ENCODE peak calls at places on chromosome 7, in six cellular contexts. N is tibial nerve, D is heart left ventricle, E is hepatocyte, O is coronary artery, H is endothelial cell of umbilical vein. A is an unnamed sample.

GRCh38 chr7:134632937-134633540 is 13.6 kb upstream of the BPGM start:
- DNase-seq in O (no peak), D (no peak), N (no peak), H (peak), E (peak), A (peak)

GRCh38 chr7:30723776-30724175 is 28.2 kb upstream of the INMT start:
- DNase-seq in H (no peak), E (no peak), N (no peak), D (no peak), O (no peak), A (no peak)

GRCh38 chr7:148763622-148764021 is 64.9 kb downstream of the CUL1 start:
- DNase-seq in N (no peak), O (no peak), D (no peak), H (no peak), E (no peak), A (no peak)

GRCh38 chr7:132368246-132368900 is 207.9 kb downstream of the PLXNA4 start:
- DNase-seq in E (no peak), N (no peak), O (no peak), D (no peak), H (no peak), A (no peak)

GRCh38 chr7:44114586-44115310 is 8.6 kb downstream of the POLD2 start:
- DNase-seq in N (no peak), E (no peak), H (no peak), D (peak), O (no peak), A (no peak)

GRCh38 chr7:95169678-95170077 is 154.7 kb downstream of the PON1 start:
- DNase-seq in E (no peak), D (no peak), N (no peak), O (no peak), H (peak), A (no peak)

GRCh38 chr7:45451636-45452035 is 122.5 kb upstream of the ADCY1 start:
- DNase-seq in H (no peak), D (no peak), N (no peak), E (no peak), O (no peak), A (no peak)

GRCh38 chr7:4650471-4651047 is 31.5 kb upstream of the FOXK1 start:
- DNase-seq in N (no peak), E (peak), H (no peak), D (peak), O (no peak), A (peak)

GRCh38 chr7:68470836-68471235 is 1127.4 kb upstream of the AUTS2 start:
- DNase-seq in O (no peak), H (no peak), N (no peak), D (no peak), E (no peak), A (no peak)

GRCh38 chr7:77458786-77459185 is 42.6 kb upstream of the GSAP start:
- DNase-seq in H (no peak), O (no peak), E (no peak), N (no peak), D (no peak), A (no peak)

GRCh38 chr7:33761440-33762080 is 143.8 kb upstream of the BMPER start:
- DNase-seq in E (no peak), D (no peak), H (no peak), O (no peak), N (no peak), A (no peak)

GRCh38 chr7:44401692-44402091 is 76.3 kb upstream of the CAMK2B start:
- DNase-seq in N (no peak), O (peak), D (no peak), H (no peak), E (no peak), A (no peak)

GRCh38 chr7:118938845-118939244 is 714.3 kb downstream of the ANKRD7 start:
- DNase-seq in N (no peak), D (no peak), O (no peak), H (no peak), E (no peak), A (no peak)

GRCh38 chr7:76346778-76347177 is 12.0 kb downstream of the YWHAG start:
- DNase-seq in O (no peak), N (no peak), D (no peak), H (peak), E (no peak), A (no peak)

GRCh38 chr7:49773939-49774458 is 561 bp downstream of the VWC2 start:
- DNase-seq in N (no peak), O (no peak), H (no peak), D (peak), E (peak), A (peak)

GRCh38 chr7:11607676-11608075 is 224.3 kb downstream of the THSD7A start:
- DNase-seq in H (peak), D (peak), O (no peak), E (no peak), N (no peak), A (no peak)

GRCh38 chr7:79332091-79332490 is 121.4 kb downstream of the MAGI2 start:
- DNase-seq in D (no peak), H (no peak), O (no peak), N (no peak), E (no peak), A (no peak)

GRCh38 chr7:111075498-111075897 is 15.4 kb upstream of the LRRN3 start:
- DNase-seq in H (no peak), D (no peak), E (no peak), O (no peak), N (no peak), A (no peak)

GRCh38 chr7:55574062-55574717 is 1.9 kb upstream of the VOPP1 start:
- DNase-seq in O (no peak), D (no peak), H (peak), N (no peak), E (no peak), A (no peak)

GRCh38 chr7:12731214-12731656 is 43.8 kb downstream of the ARL4A start:
- DNase-seq in N (no peak), D (no peak), O (no peak), E (no peak), H (peak), A (peak)

GRCh38 chr7:35729061-35729783 is 34.3 kb upstream of the HERPUD2 start:
- DNase-seq in H (no peak), N (no peak), O (no peak), E (no peak), D (no peak), A (no peak)

GRCh38 chr7:2619120-2619519 is 12.7 kb upstream of the TTYH3 start:
- DNase-seq in D (no peak), E (no peak), N (no peak), O (no peak), H (no peak), A (no peak)

GRCh38 chr7:85102813-85103350 is 84.0 kb downstream of the SEMA3D start:
- DNase-seq in N (no peak), D (no peak), H (peak), E (no peak), O (no peak), A (no peak)

GRCh38 chr7:137950967-137951366 is 50.9 kb downstream of the CREB3L2 start:
- DNase-seq in H (no peak), E (no peak), D (no peak), N (no peak), O (no peak), A (no peak)

GRCh38 chr7:92832623-92833023 is 3.8 kb downstream of the CDK6 start:
- DNase-seq in N (no peak), D (no peak), E (no peak), H (no peak), O (no peak), A (no peak)

GRCh38 chr7:14389052-14389988 is 399.9 kb upstream of the ETV1 start:
- DNase-seq in N (no peak), D (no peak), H (no peak), O (no peak), E (no peak), A (no peak)

GRCh38 chr7:82209200-82209599 is 234.4 kb downstream of the CACNA2D1 start:
- DNase-seq in D (no peak), N (no peak), E (no peak), O (no peak), H (no peak), A (no peak)

GRCh38 chr7:44324204-44325126 is 929 bp downstream of the CAMK2B start:
- DNase-seq in O (no peak), D (no peak), E (no peak), N (no peak), H (no peak), A (peak)

GRCh38 chr7:151832138-151832537 is 44.8 kb downstream of the PRKAG2 start:
- DNase-seq in O (no peak), H (no peak), E (no peak), D (no peak), N (no peak), A (no peak)

GRCh38 chr7:151834281-151835035 is 42.5 kb downstream of the PRKAG2 start:
- DNase-seq in D (no peak), O (no peak), E (no peak), H (no peak), N (no peak), A (no peak)

GRCh38 chr7:151832656-151833055 is 44.3 kb downstream of the PRKAG2 start:
- DNase-seq in E (no peak), N (no peak), O (no peak), D (no peak), H (no peak), A (no peak)

GRCh38 chr7:151833213-151833651 is 43.7 kb downstream of the PRKAG2 start:
- DNase-seq in D (no peak), H (no peak), N (no peak), E (no peak), O (no peak), A (no peak)

DNA sequence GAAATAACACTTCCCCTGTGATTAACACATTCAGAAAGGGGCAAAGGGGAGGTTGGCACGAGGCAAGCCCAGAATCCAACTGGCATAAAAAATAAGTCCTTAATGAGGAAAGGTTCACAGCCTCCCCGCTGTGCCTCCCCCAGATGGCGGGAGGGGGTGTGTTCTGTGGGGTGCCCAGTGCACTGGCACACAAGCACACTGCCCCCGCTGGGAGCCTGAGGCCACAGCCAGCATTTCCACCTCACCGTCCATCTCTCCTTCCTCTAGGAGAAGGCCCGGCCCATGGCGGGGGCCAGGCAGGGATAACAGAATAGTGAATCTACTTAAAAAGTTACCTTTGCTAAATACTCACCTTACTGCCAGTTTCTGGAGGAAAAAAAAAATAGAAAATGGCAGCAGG is 43.2 kb downstream of the PRKAG2 start:
- DNase-seq in D (no peak), E (no peak), H (no peak), N (no peak), O (no peak), A (no peak)
- TF ChIP-seq CTCF in D (no peak), E (no peak), H (no peak), N (no peak), O (no peak), A (peak)

DNA sequence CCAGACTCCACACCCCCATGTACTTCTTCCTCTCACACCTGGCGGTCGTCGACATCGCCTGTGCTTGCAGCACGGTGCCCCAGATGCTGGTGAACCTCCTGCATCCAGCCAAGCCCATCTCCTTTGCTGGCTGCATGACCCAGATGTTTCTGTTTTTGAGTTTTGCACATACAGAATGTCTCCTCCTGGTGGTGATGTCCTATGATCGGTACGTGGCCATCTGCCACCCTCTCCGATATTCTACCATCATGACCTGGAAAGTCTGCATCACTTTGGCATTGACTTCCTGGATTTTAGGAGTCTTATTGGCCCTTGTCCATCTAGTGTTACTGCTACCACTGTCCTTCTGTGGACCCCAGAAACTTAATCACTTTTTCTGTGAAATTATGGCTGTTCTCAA is 4.8 kb downstream of the OR2A25 start:
- DNase-seq in D (no peak), H (no peak), E (no peak), O (no peak), N (no peak), A (no peak)
- TF ChIP-seq CTCF in D (no peak), H (no peak), E (no peak), O (no peak), N (no peak), A (peak)

DNA sequence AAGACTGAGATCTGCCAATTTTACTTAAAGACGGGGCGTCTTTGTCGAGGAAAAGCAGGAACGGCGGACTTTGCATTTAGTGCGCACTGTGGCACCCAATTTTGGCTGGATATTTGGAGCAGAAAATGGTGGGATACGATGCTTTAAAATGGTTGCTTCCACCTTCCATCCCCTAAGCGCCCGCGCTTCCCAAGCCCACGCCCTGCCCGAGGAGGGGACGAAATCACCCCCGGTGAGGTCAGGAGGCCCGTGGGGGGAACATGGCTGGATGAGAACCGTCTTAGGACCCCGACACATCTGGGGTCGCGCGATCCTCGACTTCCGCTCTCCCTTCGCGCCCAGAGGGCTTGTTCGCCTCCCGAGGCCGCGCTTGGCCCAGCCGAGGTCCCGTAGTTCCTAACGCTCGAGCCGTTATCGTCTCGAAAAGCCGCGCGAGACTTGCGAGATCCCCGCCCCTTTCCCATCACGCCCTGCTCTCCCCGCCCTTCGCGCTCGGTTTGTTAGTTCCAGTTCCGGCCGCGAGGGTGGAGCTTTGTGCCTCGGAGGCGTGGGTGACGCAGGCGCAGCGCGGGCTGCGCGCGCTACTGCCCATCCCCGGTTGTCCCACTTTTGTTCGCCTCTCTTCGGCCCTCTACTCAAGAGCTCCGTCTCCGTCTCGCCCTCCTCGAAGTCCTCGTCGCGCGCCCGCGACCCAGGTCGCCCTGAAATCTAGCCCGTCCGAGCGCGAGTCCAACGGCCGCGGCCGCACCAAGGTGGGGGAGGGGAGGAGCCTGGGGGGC is at the start of gene SRRT:
- DNase-seq in N (peak), D (peak), E (peak), H (peak), O (peak), A (peak)
- TF ChIP-seq CTCF in N (peak), D (peak), E (no peak), H (no peak), O (no peak), A (no peak)

DNA sequence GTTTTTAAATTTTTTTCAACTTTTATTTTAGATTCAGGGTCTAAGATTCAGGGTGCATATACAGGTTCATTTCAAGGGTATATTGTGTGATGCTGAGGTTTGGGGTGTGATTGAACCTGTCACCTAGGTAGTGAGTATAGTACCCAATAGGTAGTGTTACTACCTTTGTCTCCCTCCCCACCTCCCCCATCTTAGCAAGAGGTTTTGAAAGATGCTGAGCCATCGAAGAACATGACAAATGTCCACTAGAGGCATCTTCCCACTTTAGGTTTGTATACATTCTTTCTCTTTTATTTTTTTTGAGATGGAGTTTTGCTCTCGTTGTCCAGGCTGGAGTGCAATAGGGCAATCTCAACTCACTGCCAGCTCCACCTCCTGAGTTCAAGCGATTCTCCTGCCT is 880 bp upstream of the MGAM2 start:
- DNase-seq in D (no peak), E (no peak), N (no peak), H (no peak), O (no peak), A (no peak)
- TF ChIP-seq CTCF in D (no peak), E (no peak), N (no peak), H (no peak), O (no peak), A (no peak)

DNA sequence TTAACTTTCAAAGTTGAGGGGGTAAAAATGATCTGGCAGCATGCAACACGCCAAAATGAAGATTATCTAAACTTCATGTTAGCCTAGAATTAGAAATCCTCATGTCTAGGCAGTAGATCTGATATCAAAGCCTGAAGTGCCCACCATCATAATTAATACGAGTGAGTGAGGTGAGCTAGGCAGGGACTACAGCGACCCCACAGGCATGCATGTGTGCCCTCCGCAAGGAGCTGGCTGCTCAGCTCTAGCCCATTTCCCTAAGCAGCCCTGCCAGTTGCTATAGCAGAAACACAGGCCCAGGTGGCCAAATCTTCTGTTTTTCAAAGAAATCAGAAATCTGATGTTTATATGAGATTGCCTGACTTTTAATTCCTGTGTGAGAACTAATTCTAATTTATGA is 93.1 kb upstream of the IFRD1 start:
- DNase-seq in E (no peak), N (no peak), D (no peak), O (no peak), H (no peak), A (peak)
- TF ChIP-seq CTCF in E (no peak), N (no peak), D (no peak), O (no peak), H (no peak), A (peak)

GRCh38 chr7:70714506-70715038 is 417.4 kb upstream of the GALNT17 start:
- DNase-seq in O (no peak), H (no peak), D (no peak), N (no peak), E (no peak), A (no peak)
- TF ChIP-seq CTCF in O (no peak), H (no peak), D (no peak), N (no peak), E (no peak), A (no peak)

GRCh38 chr7:40644454-40645188 is 509.8 kb downstream of the SUGCT start:
- DNase-seq in H (no peak), O (no peak), E (no peak), N (no peak), D (no peak), A (no peak)
- TF ChIP-seq CTCF in H (no peak), O (no peak), E (no peak), N (no peak), D (no peak), A (no peak)